ENCODE peak calls at places on chromosome 1, in eight cellular contexts. V is IMR-90, S is neuronal stem cell, R is DND-41, J is mammary epithelial cell, K is HCT116, G is PC-3, F is OCI-LY7. B is an unnamed sample.

GRCh38 chr1:202161151-202162048 is 998 bp upstream of the PTPN7 start:
- DNase-seq in V (no peak), S (no peak), R (peak; percentile 46), J (no peak), K (no peak), G (no peak), F (peak; percentile 17), B (no peak)

GRCh38 chr1:228434674-228435073 is 18.0 kb upstream of the TRIM17 start:
- DNase-seq in V (no peak), S (no peak), R (no peak), J (no peak), K (no peak), G (no peak), F (no peak), B (no peak)

GRCh38 chr1:226820935-226821718 is 49.3 kb upstream of the PSEN2 start:
- DNase-seq in V (peak; percentile 100), S (no peak), R (no peak), J (peak; percentile 75), K (no peak), G (peak; percentile 97), F (no peak), B (peak; percentile 96)

GRCh38 chr1:92184632-92185031 is 33.1 kb upstream of the C1orf146 start:
- DNase-seq in V (peak; percentile 89), S (no peak), R (no peak), J (peak; percentile 85), K (no peak), G (peak; percentile 50), F (no peak), B (peak; percentile 89)

GRCh38 chr1:111576547-111576946 is 43.0 kb upstream of the RAP1A start:
- DNase-seq in V (no peak), S (no peak), R (no peak), J (no peak), K (no peak), G (no peak), F (no peak), B (no peak)

GRCh38 chr1:233113009-233113712 is 162.8 kb downstream of the NTPCR start:
- DNase-seq in V (peak; percentile 100), S (peak; percentile 8), R (peak; percentile 70), J (peak; percentile 99), K (peak; percentile 94), G (peak; percentile 99), F (no peak), B (peak; percentile 99)

GRCh38 chr1:178134061-178134460 is 40.2 kb downstream of the RASAL2 start:
- DNase-seq in V (peak; percentile 82), S (no peak), R (no peak), J (peak; percentile 54), K (no peak), G (peak; percentile 19), F (no peak), B (peak; percentile 89)

GRCh38 chr1:234776875-234777849 is 167.2 kb upstream of the IRF2BP2 start:
- DNase-seq in V (no peak), S (no peak), R (no peak), J (no peak), K (no peak), G (peak; percentile 3), F (no peak), B (no peak)

GRCh38 chr1:27544818-27545612 is 55.0 kb upstream of the WASF2 start:
- DNase-seq in V (peak; percentile 41), S (no peak), R (no peak), J (no peak), K (no peak), G (no peak), F (no peak), B (peak; percentile 75)

GRCh38 chr1:75203415-75204277 is 69.5 kb downstream of the LHX8 start:
- DNase-seq in V (peak; percentile 47), S (peak; percentile 50), R (peak; percentile 5), J (peak; percentile 19), K (peak; percentile 54), G (peak; percentile 65), F (peak; percentile 37), B (peak; percentile 50)

GRCh38 chr1:202858306-202858705 is 30.6 kb downstream of the RABIF start:
- DNase-seq in V (peak; percentile 7), S (no peak), R (no peak), J (no peak), K (no peak), G (no peak), F (no peak), B (peak; percentile 67)

GRCh38 chr1:62084304-62084905 is 110.2 kb upstream of the L1TD1 start:
- DNase-seq in V (no peak), S (no peak), R (no peak), J (no peak), K (no peak), G (no peak), F (no peak), B (peak; percentile 33)

GRCh38 chr1:156948708-156949107 is 28.3 kb downstream of the LRRC71 start:
- DNase-seq in V (no peak), S (no peak), R (no peak), J (no peak), K (no peak), G (no peak), F (no peak), B (no peak)

GRCh38 chr1:210700083-210700482 is 371.4 kb downstream of the HHAT start:
- DNase-seq in V (no peak), S (no peak), R (no peak), J (no peak), K (no peak), G (no peak), F (no peak), B (no peak)

GRCh38 chr1:210700511-210700910 is 371.8 kb downstream of the HHAT start:
- DNase-seq in V (no peak), S (no peak), R (no peak), J (no peak), K (no peak), G (no peak), F (no peak), B (peak; percentile 2)

GRCh38 chr1:210697185-210697584 is 368.5 kb downstream of the HHAT start:
- DNase-seq in V (no peak), S (no peak), R (no peak), J (no peak), K (no peak), G (no peak), F (no peak), B (no peak)

GRCh38 chr1:210696709-210697108 is 368.0 kb downstream of the HHAT start:
- DNase-seq in V (no peak), S (no peak), R (no peak), J (no peak), K (no peak), G (no peak), F (no peak), B (no peak)

GRCh38 chr1:210698661-210699060 is 370.0 kb downstream of the HHAT start:
- DNase-seq in V (no peak), S (no peak), R (no peak), J (no peak), K (no peak), G (no peak), F (no peak), B (no peak)
- H3K9me3 ChIP-seq in V (no peaks in the 10 kb centered on the region), S (no peaks in the 10 kb centered on the region), R (no peaks in the 10 kb centered on the region), J (no peaks in the 10 kb centered on the region), K (no peaks in the 10 kb centered on the region), G (no peaks in the 10 kb centered on the region), F (no peaks in the 10 kb centered on the region), B (no peaks in the 10 kb centered on the region)

GRCh38 chr1:211814313-211814712 is 16.2 kb downstream of the LPGAT1 start:
- DNase-seq in V (no peak), S (no peak), R (no peak), J (no peak), K (no peak), G (no peak), F (no peak), B (no peak)
- H2AFZ ChIP-seq in V (no peak overlapping the region), S (no peak overlapping the region), R (no peak overlapping the region), J (no peak overlapping the region), K (no peak overlapping the region), G (no peak overlapping the region), F (no peak overlapping the region), B (no peak overlapping the region)

GRCh38 chr1:15543589-15544568 is 17.2 kb downstream of the DNAJC16 start:
- DNase-seq in V (peak; percentile 67), S (no peak), R (no peak), J (no peak), K (no peak), G (no peak), F (no peak), B (peak; percentile 87)

GRCh38 chr1:15542685-15543588 is 16.3 kb downstream of the DNAJC16 start:
- DNase-seq in V (no peak), S (no peak), R (no peak), J (no peak), K (no peak), G (no peak), F (no peak), B (no peak)

GRCh38 chr1:15538750-15539149 is 12.1 kb downstream of the DNAJC16 start:
- DNase-seq in V (no peak), S (no peak), R (no peak), J (no peak), K (no peak), G (no peak), F (no peak), B (no peak)

GRCh38 chr1:15540201-15540600 is 13.6 kb downstream of the DNAJC16 start:
- DNase-seq in V (peak; percentile 21), S (no peak), R (no peak), J (no peak), K (no peak), G (no peak), F (no peak), B (peak; percentile 11)

DNA sequence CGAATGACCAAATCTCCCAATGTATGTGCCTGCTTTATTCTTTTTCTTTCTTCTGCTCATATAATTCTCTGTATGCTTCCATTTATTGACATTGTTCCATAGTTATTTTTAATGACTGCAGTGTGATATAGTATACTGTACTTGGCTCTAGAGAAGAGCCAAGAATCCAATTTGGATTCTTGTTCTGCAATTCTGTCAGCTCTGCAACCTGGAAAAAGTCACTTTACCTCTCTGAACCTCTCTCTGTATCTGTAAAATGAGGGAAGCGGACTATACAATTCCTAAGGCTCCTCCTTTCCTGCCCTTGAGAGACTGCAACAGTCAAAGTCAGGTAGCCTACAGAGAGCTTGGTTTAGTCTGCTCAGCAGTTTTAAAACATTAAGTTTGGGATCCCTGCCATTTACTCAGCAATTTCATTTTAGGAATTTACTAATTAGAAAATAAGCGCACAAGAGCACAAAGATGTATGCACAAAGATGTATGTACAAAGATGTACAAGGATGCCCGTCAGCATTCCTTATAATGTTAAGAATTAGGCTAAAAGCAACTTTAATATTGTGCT is 14.7 kb downstream of the DNAJC16 start:
- DNase-seq in V (no peak), S (no peak), R (no peak), J (no peak), K (no peak), G (no peak), F (no peak), B (no peak)
- H3K36me3 ChIP-seq in V (peaks cover 39% of the 10 kb centered on the region), S (peaks cover 31% of the 10 kb centered on the region), R (peaks cover 42% of the 10 kb centered on the region), J (peaks cover 24% of the 10 kb centered on the region), K (peaks cover 35% of the 10 kb centered on the region), G (peaks cover 25% of the 10 kb centered on the region), F (peaks cover 71% of the 10 kb centered on the region), B (peaks cover 5% of the 10 kb centered on the region)

GRCh38 chr1:84887261-84887934 is 5.6 kb downstream of the LPAR3 start:
- DNase-seq in V (peak; percentile 65), S (no peak), R (no peak), J (peak; percentile 94), K (no peak), G (peak; percentile 79), F (no peak), B (no peak)
- H3K9me3 ChIP-seq in V (no peaks in the 10 kb centered on the region), S (no peaks in the 10 kb centered on the region), R (no peaks in the 10 kb centered on the region), J (no peaks in the 10 kb centered on the region), K (no peaks in the 10 kb centered on the region), G (no peaks in the 10 kb centered on the region), F (no peaks in the 10 kb centered on the region), B (no peaks in the 10 kb centered on the region)

GRCh38 chr1:23452011-23452411 is 27.5 kb upstream of the TCEA3 start:
- DNase-seq in V (peak; percentile 33), S (no peak), R (peak; percentile 77), J (peak; percentile 94), K (peak; percentile 24), G (peak; percentile 96), F (no peak), B (peak; percentile 41)
- H2AFZ ChIP-seq in V (no peak overlapping the region), S (no peak overlapping the region), R (no peak overlapping the region), J (peak overlapping the region; percentile 22), K (no peak overlapping the region), G (no peak overlapping the region), F (no peak overlapping the region), B (no peak overlapping the region)